ENCODE peak calls at places on chromosome 10, in six cellular contexts. Q is AML-193, V is IMR-90, D is GM12892, A is AG09309, G is iris pigment epithelial cell. Z is an unnamed sample.

GRCh38 chr10:36621346-36621745 is 504.1 kb upstream of the ANKRD30A start:
- DNase-seq in Q (no peak), V (peak; percentile 63), D (no peak), A (no peak), G (peak; percentile 49), Z (no peak)

GRCh38 chr10:109889867-109890266 is 33.4 kb downstream of the XPNPEP1 start:
- DNase-seq in Q (no peak), V (peak; percentile 91), D (no peak), A (peak; percentile 45), G (peak; percentile 96), Z (no peak)

GRCh38 chr10:110344622-110345021 is 39.9 kb upstream of the SMNDC1 start:
- DNase-seq in Q (no peak), V (no peak), D (no peak), A (no peak), G (peak; percentile 45), Z (no peak)

GRCh38 chr10:6271663-6272062 is 68.9 kb downstream of the PFKFB3 start:
- DNase-seq in Q (no peak), V (no peak), D (no peak), A (no peak), G (no peak), Z (no peak)

GRCh38 chr10:113618338-113618737 is 45.5 kb downstream of the NRAP start:
- DNase-seq in Q (no peak), V (no peak), D (no peak), A (no peak), G (no peak), Z (no peak)

GRCh38 chr10:22436526-22436892 is 91.2 kb downstream of the SPAG6 start:
- DNase-seq in Q (no peak), V (no peak), D (peak; percentile 37), A (no peak), G (no peak), Z (no peak)

GRCh38 chr10:101490026-101490425 is 98.0 kb downstream of the POLL start:
- DNase-seq in Q (no peak), V (no peak), D (no peak), A (no peak), G (no peak), Z (no peak)

GRCh38 chr10:129386415-129387257 is 80.4 kb upstream of the MGMT start:
- DNase-seq in Q (no peak), V (no peak), D (no peak), A (no peak), G (no peak), Z (no peak)

GRCh38 chr10:75233444-75234016 is 2.2 kb downstream of the COMTD1 start:
- DNase-seq in Q (no peak), V (no peak), D (no peak), A (no peak), G (no peak), Z (peak; percentile 28)

GRCh38 chr10:127904311-127904710 is 2.6 kb upstream of the PTPRE start:
- DNase-seq in Q (no peak), V (no peak), D (no peak), A (no peak), G (no peak), Z (no peak)

GRCh38 chr10:109926141-109926745 is 2.9 kb upstream of the XPNPEP1 start:
- DNase-seq in Q (no peak), V (no peak), D (no peak), A (no peak), G (no peak), Z (no peak)

GRCh38 chr10:4686644-4686996 is 139.4 kb upstream of the AKR1E2 start:
- DNase-seq in Q (no peak), V (peak; percentile 91), D (no peak), A (peak; percentile 32), G (peak; percentile 95), Z (no peak)

GRCh38 chr10:8071006-8071405 is 16.5 kb downstream of the GATA3 start:
- DNase-seq in Q (no peak), V (peak; percentile 22), D (no peak), A (no peak), G (no peak), Z (no peak)

GRCh38 chr10:79128923-79129305 is 60.1 kb downstream of the ZMIZ1 start:
- DNase-seq in Q (no peak), V (no peak), D (no peak), A (no peak), G (no peak), Z (no peak)

GRCh38 chr10:122157451-122157850 is 113.6 kb upstream of the BTBD16 start:
- DNase-seq in Q (no peak), V (peak; percentile 27), D (no peak), A (no peak), G (no peak), Z (no peak)

GRCh38 chr10:131246775-131247174 is 64.7 kb downstream of the TCERG1L start:
- DNase-seq in Q (no peak), V (no peak), D (no peak), A (no peak), G (no peak), Z (no peak)

GRCh38 chr10:76492026-76492425 is 1060.6 kb downstream of the LRMDA start:
- DNase-seq in Q (no peak), V (peak; percentile 75), D (no peak), A (peak; percentile 43), G (peak; percentile 94), Z (no peak)

GRCh38 chr10:32237644-32238345 is 109.2 kb downstream of the EPC1 start:
- DNase-seq in Q (no peak), V (peak; percentile 76), D (no peak), A (peak; percentile 37), G (peak; percentile 55), Z (no peak)

GRCh38 chr10:108789911-108790310 is 1133.4 kb downstream of the XPNPEP1 start:
- DNase-seq in Q (no peak), V (peak; percentile 60), D (no peak), A (no peak), G (peak; percentile 48), Z (no peak)

Z was measured in activated CD8-positive, alpha-beta T cell treated with anti-CD3 and anti-CD28 coated beads, Interleukin-2, amount 10 ng/mL, durations not matched to agents 7 days and 5 days.